ENCODE peak calls at places on chromosome 1, in nine cellular contexts. Q is right lobe of liver, O is tibial nerve, K is A549, Z is suprapubic skin, I is Peyer's patch, U is HepG2, V is testis, X is spleen. S is an unnamed sample.

GRCh38 chr1:24939657-24940193 is 9.6 kb upstream of the RUNX3 start:
- DNase-seq in Q (no peak), O (no peak), K (no peak), Z (no peak), I (no peak), U (no peak), V (no peak), X (no peak), S (no peak)

GRCh38 chr1:25035523-25036116 is 105.5 kb upstream of the RUNX3 start:
- DNase-seq in Q (no peak), O (no peak), K (no peak), Z (no peak), I (no peak), U (no peak), V (no peak), X (peak; percentile 25), S (no peak)

GRCh38 chr1:246567258-246568235 is 1.3 kb downstream of the CNST start:
- DNase-seq in Q (no peak), O (no peak), K (no peak), Z (no peak), I (no peak), U (peak; percentile 9), V (peak; percentile 49), X (no peak), S (no peak)

GRCh38 chr1:30120268-30121000 is 603.0 kb downstream of the MATN1 start:
- DNase-seq in Q (no peak), O (no peak), K (no peak), Z (no peak), I (no peak), U (no peak), V (no peak), X (no peak), S (no peak)

GRCh38 chr1:16921391-16922185 is at the start of gene CROCC:
- DNase-seq in Q (no peak), O (no peak), K (no peak), Z (no peak), I (peak; percentile 62), U (no peak), V (no peak), X (peak; percentile 91), S (no peak)

GRCh38 chr1:56491441-56491840 is 87.9 kb downstream of the PLPP3 start:
- DNase-seq in Q (no peak), O (no peak), K (no peak), Z (no peak), I (no peak), U (no peak), V (no peak), X (no peak), S (no peak)

GRCh38 chr1:16625497-16626408 is 12.4 kb upstream of the NBPF1 start:
- DNase-seq in Q (peak; percentile 60), O (no peak), K (no peak), Z (no peak), I (peak; percentile 63), U (no peak), V (peak; percentile 14), X (peak; percentile 82), S (peak; percentile 45)

GRCh38 chr1:153533689-153534201 is 2.0 kb downstream of the S100A6 start:
- DNase-seq in Q (no peak), O (peak; percentile 43), K (peak; percentile 87), Z (no peak), I (peak; percentile 75), U (peak; percentile 39), V (no peak), X (peak; percentile 70), S (no peak)

GRCh38 chr1:178093958-178094751 is at the start of gene RASAL2:
- DNase-seq in Q (peak; percentile 74), O (peak; percentile 18), K (peak; percentile 82), Z (peak; percentile 85), I (peak; percentile 82), U (peak; percentile 41), V (peak; percentile 66), X (peak; percentile 88), S (peak; percentile 62)

GRCh38 chr1:178091986-178092745 is 1.7 kb upstream of the RASAL2 start:
- DNase-seq in Q (no peak), O (no peak), K (no peak), Z (no peak), I (no peak), U (peak; percentile 29), V (no peak), X (no peak), S (no peak)

GRCh38 chr1:178094752-178095645 is 1.1 kb downstream of the RASAL2 start:
- DNase-seq in Q (no peak), O (no peak), K (no peak), Z (no peak), I (no peak), U (no peak), V (no peak), X (no peak), S (no peak)

GRCh38 chr1:178096421-178096820 is 2.5 kb downstream of the RASAL2 start:
- DNase-seq in Q (no peak), O (no peak), K (no peak), Z (no peak), I (no peak), U (no peak), V (no peak), X (no peak), S (no peak)

DNA sequence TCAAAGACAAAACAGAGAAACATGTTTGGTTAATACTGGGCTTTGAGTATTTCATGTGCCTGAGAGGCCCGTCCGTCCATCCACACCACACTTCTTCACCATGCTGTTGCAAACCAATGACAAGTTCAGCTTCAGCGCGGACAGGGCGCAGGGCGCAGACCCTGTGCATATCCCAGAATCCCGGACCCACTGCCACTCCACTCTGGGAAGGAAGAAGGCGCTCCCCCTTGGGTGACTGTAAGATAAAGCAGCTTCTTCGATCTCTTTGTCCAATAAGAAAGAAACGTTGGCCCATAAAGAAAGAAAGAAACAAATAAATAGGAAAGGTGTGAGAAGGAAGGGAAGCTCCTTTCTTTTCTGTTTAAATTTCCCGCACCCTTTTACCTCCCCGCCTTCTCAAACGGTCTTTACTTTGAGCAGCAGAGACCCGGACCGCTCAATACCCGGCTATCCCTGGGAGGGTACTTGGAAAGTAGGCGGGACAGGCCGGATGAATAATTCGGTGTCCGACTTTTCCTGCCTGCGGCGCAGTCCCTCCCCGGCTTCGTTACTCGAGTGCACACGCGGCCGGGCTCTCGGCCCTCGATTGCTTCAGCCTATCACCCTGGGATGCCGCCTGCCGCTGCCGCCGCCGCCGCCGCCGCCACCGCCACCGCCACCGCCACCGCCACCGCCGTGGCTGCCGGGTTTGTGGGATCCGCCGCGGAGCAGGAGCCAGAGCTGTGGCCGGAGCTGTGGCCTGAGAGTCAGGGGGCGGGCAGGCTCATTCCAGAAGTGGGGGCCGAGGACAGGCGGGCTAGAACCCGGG is 550 bp upstream of the RASAL2 start:
- DNase-seq in Q (peak; percentile 94), O (peak; percentile 77), K (peak; percentile 98), Z (peak; percentile 94), I (peak; percentile 88), U (peak; percentile 90), V (peak; percentile 96), X (peak; percentile 92), S (peak; percentile 90)
- TF ChIP-seq POLR2A in Q (peak; percentile 12), O (no peak), K (peak; percentile 37), Z (no peak), I (no peak), U (peak; percentile 40), V (no peak), X (no peak), S (no peak)

GRCh38 chr1:60970081-60970509 is 112.3 kb upstream of the NFIA start:
- DNase-seq in Q (no peak), O (no peak), K (no peak), Z (no peak), I (no peak), U (peak; percentile 24), V (no peak), X (no peak), S (no peak)
- TF ChIP-seq CTCF in Q (peak; percentile 41), O (peak; percentile 69), K (peak; percentile 37), Z (peak; percentile 26), I (peak; percentile 59), U (peak; percentile 58), V (peak; percentile 60), X (no peak), S (peak; percentile 37)

DNA sequence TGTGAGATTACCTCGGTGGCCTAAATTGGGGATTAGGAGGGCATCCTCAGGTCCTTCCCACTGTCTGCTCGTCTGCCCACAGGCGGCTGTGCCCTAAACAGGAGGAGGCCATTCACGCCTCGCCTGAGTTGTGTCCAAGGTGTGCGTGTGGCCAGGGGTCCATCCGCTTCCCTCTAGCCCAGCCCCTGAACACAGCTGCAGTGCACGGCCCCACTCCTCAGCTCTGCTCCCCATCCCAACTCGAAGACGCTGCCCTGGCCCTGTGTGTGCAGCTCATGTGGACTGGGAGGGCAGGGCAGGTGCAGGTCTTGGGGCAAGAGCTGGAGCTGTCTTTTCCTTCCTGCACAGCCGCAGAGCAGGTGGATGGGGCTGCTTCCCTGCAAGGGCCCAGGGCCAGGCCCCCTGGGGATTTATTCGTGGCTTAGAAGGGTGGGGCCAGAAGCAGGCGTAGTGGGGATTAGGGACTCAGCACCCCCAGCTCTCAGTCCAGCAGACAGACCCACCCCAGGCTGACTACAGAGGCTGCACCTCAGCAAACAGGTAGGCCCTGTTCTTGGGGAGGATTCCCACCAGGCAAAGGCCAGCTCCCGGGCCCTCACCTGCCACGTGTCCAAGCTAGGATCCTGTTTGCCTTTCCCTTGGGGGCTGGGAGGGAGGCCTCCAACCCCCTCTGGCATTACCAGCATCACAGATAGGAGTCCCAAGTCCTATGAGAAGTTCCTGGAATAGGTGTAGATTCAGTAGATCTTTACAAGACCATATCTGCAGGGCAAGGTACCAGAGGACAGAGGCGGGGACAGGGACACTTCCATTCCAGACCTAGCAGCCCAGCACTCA is 4.4 kb downstream of the GUK1 start:
- DNase-seq in Q (no peak), O (peak; percentile 13), K (no peak), Z (no peak), I (peak; percentile 37), U (no peak), V (no peak), X (no peak), S (peak; percentile 24)
- H3K27ac ChIP-seq in Q (no peak overlapping the region), O (peak overlapping the region; percentile 14), K (no peak overlapping the region), Z (no peak overlapping the region), I (no peak overlapping the region), U (no peak overlapping the region), V (peak overlapping the region; percentile 41), X (no peak overlapping the region), S (no peak overlapping the region)

GRCh38 chr1:7388141-7388487 is 383.0 kb upstream of the VAMP3 start:
- DNase-seq in Q (peak; percentile 19), O (no peak), K (no peak), Z (peak; percentile 54), I (no peak), U (no peak), V (peak; percentile 71), X (peak; percentile 87), S (peak; percentile 26)

GRCh38 chr1:7387053-7387861 is 383.8 kb upstream of the VAMP3 start:
- DNase-seq in Q (no peak), O (no peak), K (no peak), Z (peak; percentile 26), I (no peak), U (no peak), V (peak; percentile 14), X (peak; percentile 47), S (peak; percentile 20)

GRCh38 chr1:7389786-7390603 is 381.1 kb upstream of the VAMP3 start:
- DNase-seq in Q (peak; percentile 42), O (no peak), K (no peak), Z (peak; percentile 52), I (no peak), U (no peak), V (peak; percentile 15), X (peak; percentile 68), S (peak; percentile 21)

GRCh38 chr1:7389201-7389785 is 381.8 kb upstream of the VAMP3 start:
- DNase-seq in Q (peak; percentile 28), O (no peak), K (no peak), Z (peak; percentile 60), I (no peak), U (no peak), V (peak; percentile 15), X (peak; percentile 77), S (peak; percentile 17)

DNA sequence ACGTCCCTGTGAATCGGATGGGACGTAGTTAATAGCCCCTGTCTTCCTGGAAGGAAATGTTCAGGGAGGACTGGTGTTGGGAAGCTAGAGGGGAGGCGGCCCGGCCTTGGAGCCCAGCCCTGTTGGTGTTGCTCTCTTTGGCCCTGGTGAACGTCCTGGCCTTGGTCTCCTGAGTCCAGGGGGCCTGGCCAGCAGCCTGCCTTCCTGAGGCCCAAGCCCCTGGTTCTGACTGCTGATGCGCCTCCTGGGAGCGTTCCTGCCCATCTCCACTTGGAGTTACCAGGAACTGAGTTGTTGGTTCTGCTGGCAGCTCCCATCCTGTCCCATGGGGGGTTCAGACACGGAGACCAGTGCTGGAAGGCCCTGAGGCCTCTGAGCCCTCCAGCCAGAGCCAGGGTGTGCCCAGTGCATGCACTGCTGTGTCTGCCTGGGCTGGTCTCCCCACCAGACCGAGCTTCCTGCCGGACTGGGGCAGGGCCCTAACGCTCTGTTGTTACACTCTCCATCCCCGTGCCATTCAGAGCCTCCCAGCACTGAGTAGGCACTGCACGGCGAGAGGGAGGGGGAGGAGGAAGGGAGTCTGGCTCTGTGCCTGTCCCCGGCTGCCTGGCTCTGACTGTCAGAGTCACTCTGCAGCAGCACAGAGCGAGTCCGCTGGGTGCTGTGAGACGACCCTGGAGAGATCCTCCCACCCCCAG is 382.5 kb upstream of the VAMP3 start:
- DNase-seq in Q (peak; percentile 40), O (no peak), K (no peak), Z (peak; percentile 75), I (no peak), U (no peak), V (peak; percentile 69), X (peak; percentile 87), S (peak; percentile 21)
- TF ChIP-seq POLR2A in Q (no peak), O (no peak), K (no peak), Z (no peak), I (no peak), U (no peak), V (no peak), X (no peak), S (no peak)